ENCODE peak calls at places on chromosomes 2 and 18, in six cellular contexts. G is right cardiac atrium, R is stomach, I is Peyer's patch, V is GM23338, X is neural progenitor cell. S is an unnamed sample.

GRCh38 chr2:182655750-182656149 is 60.3 kb upstream of the DNAJC10 start:
- DNase-seq in X (no peak), I (no peak), R (no peak), G (no peak), V (no peak), S (no peak)

GRCh38 chr18:3524706-3525105 is 74.7 kb downstream of the TGIF1 start:
- DNase-seq in I (no peak), X (no peak), R (no peak), G (no peak), V (no peak), S (no peak)

GRCh38 chr18:56542488-56542887 is 95.9 kb downstream of the TXNL1 start:
- DNase-seq in V (no peak), R (no peak), G (no peak), X (no peak), I (no peak), S (no peak)

GRCh38 chr2:164000171-164000570 is 264.4 kb upstream of the FIGN start:
- DNase-seq in R (no peak), V (no peak), X (no peak), I (no peak), G (no peak), S (no peak)

GRCh38 chr2:190637331-190637734 is 11.6 kb upstream of the NAB1 start:
- DNase-seq in I (no peak), V (no peak), R (no peak), G (no peak), X (no peak), S (no peak)

GRCh38 chr18:9712130-9712577 is 4.1 kb downstream of the RAB31 start:
- DNase-seq in X (no peak), I (no peak), G (no peak), R (no peak), V (no peak), S (no peak)

GRCh38 chr2:48545244-48545643 is 15.3 kb downstream of the STON1 start:
- DNase-seq in V (peak; percentile 45), I (no peak), G (no peak), X (peak; percentile 26), R (no peak), S (no peak)

GRCh38 chr2:239378021-239378917 is 22.6 kb downstream of the HDAC4 start:
- DNase-seq in G (no peak), R (no peak), X (no peak), V (no peak), I (no peak), S (no peak)

GRCh38 chr2:63465633-63466032 is 122.6 kb downstream of the WDPCP start:
- DNase-seq in X (no peak), G (no peak), R (no peak), I (no peak), V (no peak), S (no peak)

GRCh38 chr2:39593439-39594393 is 72.0 kb upstream of the TMEM178A start:
- DNase-seq in I (no peak), X (peak; percentile 68), G (peak; percentile 31), V (peak; percentile 87), R (peak; percentile 37), S (no peak)

GRCh38 chr2:159455330-159455918 is 160.9 kb downstream of the BAZ2B start:
- DNase-seq in G (no peak), I (no peak), R (no peak), V (peak; percentile 10), X (no peak), S (no peak)

GRCh38 chr18:61967242-61967891 is 74.6 kb upstream of the RNF152 start:
- DNase-seq in R (no peak), I (no peak), G (no peak), X (no peak), V (no peak), S (no peak)

GRCh38 chr2:99643824-99644787 is 154.3 kb upstream of the REV1 start:
- DNase-seq in X (no peak), I (no peak), G (no peak), R (no peak), V (no peak), S (no peak)

GRCh38 chr2:215851091-215851490 is 162.3 kb downstream of the MREG start:
- DNase-seq in R (no peak), I (no peak), G (no peak), X (no peak), V (no peak), S (no peak)
- H3K27ac ChIP-seq in R (no peak overlapping the region), I (no peak overlapping the region), G (peak overlapping the region; percentile 57), X (no peak overlapping the region), V (no peak overlapping the region), S (no peak overlapping the region)

GRCh38 chr2:98507461-98507860 is 62.8 kb downstream of the INPP4A start:
- DNase-seq in I (no peak), G (no peak), X (no peak), R (no peak), V (no peak), S (no peak)
- H3K4me1 ChIP-seq in I (no peaks in the 10 kb centered on the region), G (peaks cover 39% of the 10 kb centered on the region), X (no peaks in the 10 kb centered on the region), R (peaks cover 16% of the 10 kb centered on the region), V (no peaks in the 10 kb centered on the region), S (peaks cover 84% of the 10 kb centered on the region)

GRCh38 chr2:237209046-237209375 is 123.3 kb downstream of the COPS8 start:
- DNase-seq in R (no peak), X (no peak), G (no peak), V (no peak), I (no peak), S (no peak)
- H3K27ac ChIP-seq in R (peak overlapping the region; percentile 14), X (no peak overlapping the region), G (peak overlapping the region; percentile 76), V (no peak overlapping the region), I (no peak overlapping the region), S (no peak overlapping the region)

DNA sequence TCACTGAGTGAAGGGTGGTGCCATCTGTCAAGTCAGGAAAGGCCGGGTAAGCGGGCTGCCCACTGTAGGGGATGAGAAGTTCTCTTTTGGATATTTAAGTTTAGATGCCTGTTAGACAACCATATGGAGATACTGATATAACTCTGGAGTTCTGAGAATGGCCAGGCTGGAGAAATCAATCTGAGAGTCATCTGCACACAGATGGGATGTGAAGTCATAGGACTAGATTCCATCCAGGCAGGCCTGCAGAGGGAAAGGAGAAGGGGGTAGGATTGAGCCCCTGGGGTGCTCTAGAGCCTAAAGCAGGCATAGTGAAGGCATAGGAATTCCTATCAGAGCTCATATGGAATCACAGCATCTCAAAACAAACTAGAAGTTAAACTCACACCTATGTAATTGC is 30.1 kb downstream of the SPRED2 start:
- DNase-seq in R (no peak), X (no peak), G (no peak), I (no peak), V (no peak), S (no peak)
- H3K4me1 ChIP-seq in R (peaks cover 40% of the 10 kb centered on the region), X (peaks cover 15% of the 10 kb centered on the region), G (peaks cover 16% of the 10 kb centered on the region), I (no peaks in the 10 kb centered on the region), V (peaks cover 28% of the 10 kb centered on the region), S (no peaks in the 10 kb centered on the region)